ENCODE peak calls at places on chromosome 9, in nine cellular contexts. U, A, G, Z, L, N, T, V and H are unnamed samples.

GRCh38 chr9:128558431-128559310 is 6.3 kb downstream of the SPTAN1 start:
- DNase-seq in U (peak), A (peak), G (peak), Z (peak), L (peak), N (peak), T (peak), V (peak), H (peak)

GRCh38 chr9:76354221-76354620 is 40.0 kb downstream of the RFK start:
- DNase-seq in U (no peak), A (no peak), G (no peak), Z (no peak), L (no peak), N (no peak), T (no peak), V (no peak), H (no peak)

GRCh38 chr9:98957826-98958225 is 14.1 kb downstream of the COL15A1 start:
- DNase-seq in U (no peak), A (no peak), G (no peak), Z (no peak), L (no peak), N (no peak), T (no peak), V (no peak), H (no peak)

GRCh38 chr9:120538339-120538738 is 41.6 kb downstream of the CDK5RAP2 start:
- DNase-seq in U (no peak), A (no peak), G (no peak), Z (peak), L (peak), N (no peak), T (no peak), V (no peak), H (no peak)

GRCh38 chr9:91530829-91531228 is 107.2 kb upstream of the NFIL3 start:
- DNase-seq in U (no peak), A (no peak), G (no peak), Z (peak), L (peak), N (no peak), T (no peak), V (no peak), H (no peak)

GRCh38 chr9:134936762-134937555 is 19.2 kb upstream of the FCN1 start:
- DNase-seq in U (no peak), A (peak), G (no peak), Z (no peak), L (no peak), N (no peak), T (no peak), V (no peak), H (no peak)

GRCh38 chr9:69963728-69964127 is 79.9 kb upstream of the MAMDC2 start:
- DNase-seq in U (no peak), A (no peak), G (no peak), Z (no peak), L (no peak), N (no peak), T (no peak), V (no peak), H (no peak)

GRCh38 chr9:128124873-128125574 is 2.5 kb downstream of the PTGES2 start:
- DNase-seq in U (peak), A (peak), G (no peak), Z (peak), L (peak), N (no peak), T (peak), V (peak), H (no peak)

GRCh38 chr9:38046669-38047300 is 22.2 kb downstream of the SHB start:
- DNase-seq in U (no peak), A (no peak), G (peak), Z (peak), L (peak), N (no peak), T (peak), V (no peak), H (peak)

GRCh38 chr9:134192951-134193731 is 28.8 kb upstream of the RNU6ATAC start:
- DNase-seq in U (no peak), A (peak), G (no peak), Z (no peak), L (no peak), N (no peak), T (no peak), V (no peak), H (no peak)

GRCh38 chr9:82488702-82489578 is 500.4 kb downstream of the SPATA31D1 start:
- DNase-seq in U (no peak), A (no peak), G (peak), Z (peak), L (peak), N (no peak), T (no peak), V (peak), H (peak)

GRCh38 chr9:97373311-97373710 is 38.6 kb upstream of the TDRD7 start:
- DNase-seq in U (no peak), A (no peak), G (no peak), Z (no peak), L (no peak), N (no peak), T (no peak), V (no peak), H (no peak)

GRCh38 chr9:132548971-132549649 is 33.3 kb upstream of the BARHL1 start:
- DNase-seq in U (no peak), A (no peak), G (no peak), Z (no peak), L (peak), N (no peak), T (no peak), V (no peak), H (no peak)

GRCh38 chr9:129258823-129259301 is 80.8 kb upstream of the IER5L start:
- DNase-seq in U (peak), A (peak), G (no peak), Z (no peak), L (no peak), N (no peak), T (no peak), V (no peak), H (no peak)

GRCh38 chr9:128361296-128361980 is 9.7 kb upstream of the URM1 start:
- DNase-seq in U (no peak), A (no peak), G (no peak), Z (no peak), L (no peak), N (no peak), T (no peak), V (no peak), H (peak)

GRCh38 chr9:974993-975739 is 1.3 kb upstream of the DMRT3 start:
- DNase-seq in U (no peak), A (no peak), G (no peak), Z (no peak), L (no peak), N (no peak), T (no peak), V (no peak), H (no peak)

GRCh38 chr9:487429-487828 is 272.8 kb downstream of the DOCK8 start:
- DNase-seq in U (no peak), A (no peak), G (no peak), Z (no peak), L (no peak), N (no peak), T (no peak), V (no peak), H (no peak)

GRCh38 chr9:9122230-9122875 is 1322.8 kb upstream of the DMAC1 start:
- DNase-seq in U (no peak), A (no peak), G (no peak), Z (no peak), L (no peak), N (no peak), T (no peak), V (no peak), H (no peak)

GRCh38 chr9:37339945-37340344 is 82.6 kb upstream of the GRHPR start:
- DNase-seq in U (no peak), A (no peak), G (no peak), Z (no peak), L (no peak), N (no peak), T (no peak), V (no peak), H (no peak)

GRCh38 chr9:116661037-116661954 is 25.8 kb upstream of the TRIM32 start:
- DNase-seq in U (no peak), A (no peak), G (peak), Z (peak), L (peak), N (peak), T (peak), V (peak), H (peak)

GRCh38 chr9:124269556-124269955 is 11.8 kb downstream of the NEK6 start:
- DNase-seq in U (no peak), A (no peak), G (no peak), Z (no peak), L (no peak), N (no peak), T (no peak), V (no peak), H (no peak)

GRCh38 chr9:3441197-3441816 is 84.5 kb downstream of the RFX3 start:
- DNase-seq in U (peak), A (peak), G (peak), Z (peak), L (peak), N (peak), T (peak), V (peak), H (peak)

GRCh38 chr9:28120241-28121025 is 547.2 kb upstream of the C9orf72 start:
- DNase-seq in U (no peak), A (no peak), G (no peak), Z (no peak), L (no peak), N (peak), T (no peak), V (no peak), H (no peak)

GRCh38 chr9:72586388-72587160 is 65.2 kb downstream of the TMC1 start:
- DNase-seq in U (no peak), A (no peak), G (peak), Z (peak), L (peak), N (no peak), T (peak), V (peak), H (peak)

GRCh38 chr9:18473551-18474279 is at the start of gene ADAMTSL1:
- DNase-seq in U (no peak), A (peak), G (peak), Z (peak), L (peak), N (peak), T (no peak), V (no peak), H (peak)

GRCh38 chr9:72857632-72858011 is 95.2 kb downstream of the ALDH1A1 start:
- DNase-seq in U (no peak), A (no peak), G (no peak), Z (no peak), L (no peak), N (no peak), T (peak), V (no peak), H (peak)

GRCh38 chr9:79173932-79174331 is 397.8 kb upstream of the TLE4 start:
- DNase-seq in U (no peak), A (no peak), G (no peak), Z (no peak), L (no peak), N (no peak), T (no peak), V (no peak), H (no peak)

GRCh38 chr9:79346350-79347020 is 225.3 kb upstream of the TLE4 start:
- DNase-seq in U (no peak), A (no peak), G (no peak), Z (peak), L (peak), N (no peak), T (no peak), V (no peak), H (no peak)

GRCh38 chr9:18861599-18862546 is 171.1 kb downstream of the SAXO1 start:
- DNase-seq in U (no peak), A (peak), G (no peak), Z (peak), L (peak), N (no peak), T (no peak), V (no peak), H (peak)

GRCh38 chr9:37706290-37706689 is 47.3 kb upstream of the TRMT10B start:
- DNase-seq in U (no peak), A (no peak), G (no peak), Z (peak), L (no peak), N (no peak), T (no peak), V (no peak), H (peak)

GRCh38 chr9:68711281-68711680 is 6.2 kb downstream of the PIP5K1B start:
- DNase-seq in U (no peak), A (no peak), G (no peak), Z (no peak), L (no peak), N (peak), T (no peak), V (no peak), H (no peak)